ENCODE peak calls at places on chromosome 13, in eight cellular contexts. One of them, this sample, is unnamed.
A peak's percentile ranks its signal among the peaks of the same experiment; 100 is the strongest.

GRCh38 chr13:105597573-105597972 is 937.9 kb downstream of the EFNB2 start:
- DNase-seq in skeletal muscle cell: no peak
- DNase-seq in NCI-H460: no peak
- DNase-seq in left lung: no peak
- DNase-seq in osteoblast: no peak
- DNase-seq in AML-193: no peak
- DNase-seq in A549: no peak
- DNase-seq in fibroblast of mammary gland: no peak
- DNase-seq in this sample: no peak

GRCh38 chr13:39910833-39911232 is 255.4 kb downstream of the COG6 start:
- DNase-seq in skeletal muscle cell: no peak
- DNase-seq in NCI-H460: no peak
- DNase-seq in left lung: no peak
- DNase-seq in osteoblast: no peak
- DNase-seq in AML-193: no peak
- DNase-seq in A549: no peak
- DNase-seq in fibroblast of mammary gland: peak; percentile 75
- DNase-seq in this sample: no peak

GRCh38 chr13:87669379-87669978 is 1.7 kb upstream of the SLITRK5 start:
- DNase-seq in skeletal muscle cell: no peak
- DNase-seq in NCI-H460: no peak
- DNase-seq in left lung: no peak
- DNase-seq in osteoblast: no peak
- DNase-seq in AML-193: peak; percentile 52
- DNase-seq in A549: peak; percentile 66
- DNase-seq in fibroblast of mammary gland: peak; percentile 31
- DNase-seq in this sample: no peak

GRCh38 chr13:51451467-51452390 is 1.1 kb downstream of the INTS6 start:
- DNase-seq in skeletal muscle cell: no peak
- DNase-seq in NCI-H460: peak; percentile 44
- DNase-seq in left lung: peak; percentile 95
- DNase-seq in osteoblast: peak; percentile 90
- DNase-seq in AML-193: peak; percentile 68
- DNase-seq in A549: peak; percentile 72
- DNase-seq in fibroblast of mammary gland: peak; percentile 63
- DNase-seq in this sample: peak; percentile 65

GRCh38 chr13:114097893-114098688 is 34.3 kb downstream of the RASA3 start:
- DNase-seq in skeletal muscle cell: no peak
- DNase-seq in NCI-H460: no peak
- DNase-seq in left lung: no peak
- DNase-seq in osteoblast: peak; percentile 65
- DNase-seq in AML-193: no peak
- DNase-seq in A549: no peak
- DNase-seq in fibroblast of mammary gland: no peak
- DNase-seq in this sample: peak; percentile 31

GRCh38 chr13:97076898-97077297 is 82.6 kb upstream of the OXGR1 start:
- DNase-seq in skeletal muscle cell: peak; percentile 33
- DNase-seq in NCI-H460: no peak
- DNase-seq in left lung: no peak
- DNase-seq in osteoblast: no peak
- DNase-seq in AML-193: peak; percentile 63
- DNase-seq in A549: no peak
- DNase-seq in fibroblast of mammary gland: peak; percentile 14
- DNase-seq in this sample: no peak

GRCh38 chr13:109989155-109989554 is 202.8 kb upstream of the IRS2 start:
- DNase-seq in skeletal muscle cell: peak; percentile 37
- DNase-seq in NCI-H460: no peak
- DNase-seq in left lung: no peak
- DNase-seq in osteoblast: peak; percentile 74
- DNase-seq in AML-193: no peak
- DNase-seq in A549: no peak
- DNase-seq in fibroblast of mammary gland: peak; percentile 85
- DNase-seq in this sample: no peak

GRCh38 chr13:113410472-113411201 is 42.7 kb downstream of the ADPRHL1 start:
- DNase-seq in skeletal muscle cell: peak; percentile 79
- DNase-seq in NCI-H460: no peak
- DNase-seq in left lung: peak; percentile 63
- DNase-seq in osteoblast: peak; percentile 98
- DNase-seq in AML-193: no peak
- DNase-seq in A549: peak; percentile 52
- DNase-seq in fibroblast of mammary gland: peak; percentile 96
- DNase-seq in this sample: peak; percentile 56

GRCh38 chr13:30038884-30039283 is 188.5 kb upstream of the UBL3 start:
- DNase-seq in skeletal muscle cell: no peak
- DNase-seq in NCI-H460: no peak
- DNase-seq in left lung: no peak
- DNase-seq in osteoblast: peak; percentile 66
- DNase-seq in AML-193: no peak
- DNase-seq in A549: no peak
- DNase-seq in fibroblast of mammary gland: peak; percentile 86
- DNase-seq in this sample: no peak